ENCODE peak calls at places on chromosome 12, in five cellular contexts. Z, C, U, O and D are unnamed samples.

GRCh38 chr12:62267490-62267889 is 7.3 kb downstream of the USP15 start:
- DNase-seq in O (no peak), U (no peak), Z (no peak), C (no peak), D (no peak)

GRCh38 chr12:23888396-23889068 is 60.9 kb downstream of the SOX5 start:
- DNase-seq in U (no peak), C (no peak), Z (no peak), O (no peak), D (no peak)

GRCh38 chr12:63668028-63668799 is at the start of gene DPY19L2:
- DNase-seq in Z (peak), U (peak), O (peak), C (peak), D (peak)

GRCh38 chr12:98653866-98654493 is 8.9 kb downstream of the APAF1 start:
- DNase-seq in C (peak), U (no peak), Z (peak), O (no peak), D (peak)

GRCh38 chr12:32217354-32218310 is 111.0 kb downstream of the BICD1 start:
- DNase-seq in O (peak), U (no peak), Z (peak), C (peak), D (no peak)

GRCh38 chr12:51820721-51821422 is 27.6 kb downstream of the FIGNL2 start:
- DNase-seq in C (no peak), Z (peak), U (peak), O (no peak), D (peak)

GRCh38 chr12:3132636-3133409 is 55.6 kb downstream of the TSPAN9 start:
- DNase-seq in U (peak), C (peak), Z (peak), O (peak), D (no peak)

GRCh38 chr12:17304503-17305347 is 698.8 kb upstream of the LMO3 start:
- DNase-seq in O (no peak), U (no peak), C (peak), Z (no peak), D (no peak)

GRCh38 chr12:47604474-47604873 is 101.4 kb downstream of the RPAP3 start:
- DNase-seq in O (no peak), U (no peak), C (no peak), Z (peak), D (no peak)

GRCh38 chr12:57904848-57905811 is 36.2 kb upstream of the ATP23 start:
- DNase-seq in O (peak), U (peak), Z (peak), C (peak), D (peak)

GRCh38 chr12:749871-750270 is 2.5 kb upstream of the WNK1 start:
- DNase-seq in C (no peak), Z (no peak), U (no peak), O (no peak), D (no peak)

GRCh38 chr12:49519574-49519936 is 19.3 kb upstream of the KCNH3 start:
- DNase-seq in U (no peak), Z (no peak), O (no peak), C (no peak), D (no peak)

GRCh38 chr12:104792570-104792969 is 165.5 kb downstream of the SLC41A2 start:
- DNase-seq in U (no peak), C (peak), O (peak), Z (peak), D (no peak)

GRCh38 chr12:27424631-27425230 is 21.8 kb upstream of the SMCO2 start:
- DNase-seq in C (peak), U (no peak), O (peak), Z (peak), D (no peak)

GRCh38 chr12:64088431-64089349 is 133.4 kb downstream of the KICS2 start:
- DNase-seq in Z (peak), O (peak), U (peak), C (peak), D (no peak)

GRCh38 chr12:29671742-29672141 is 112.0 kb downstream of the TMTC1 start:
- DNase-seq in Z (no peak), U (no peak), O (no peak), C (no peak), D (no peak)

GRCh38 chr12:105470102-105470501 is 139.6 kb downstream of the C12orf75 start:
- DNase-seq in C (no peak), O (no peak), U (no peak), Z (no peak), D (no peak)

GRCh38 chr12:123801573-123802178 is 39.6 kb downstream of the DNAH10 start:
- DNase-seq in O (no peak), U (no peak), Z (peak), C (peak), D (peak)

GRCh38 chr12:47820631-47821345 is 1.1 kb upstream of the HDAC7 start:
- DNase-seq in U (peak), Z (peak), O (peak), C (peak), D (no peak)

GRCh38 chr12:6821674-6822433 is at the start of gene GPR162:
- DNase-seq in O (peak), Z (peak), U (peak), C (no peak), D (no peak)

GRCh38 chr12:47123730-47124129 is 44.0 kb upstream of the AMIGO2 start:
- DNase-seq in U (no peak), O (no peak), C (no peak), Z (no peak), D (no peak)

GRCh38 chr12:116773276-116773731 is 35.2 kb downstream of the RNFT2 start:
- DNase-seq in O (peak), C (peak), Z (no peak), U (no peak), D (no peak)
- TF ChIP-seq CTCF in O (no peak), C (peak), Z (peak), U (peak), D (no peak)

GRCh38 chr12:103771466-103771865 is 69.6 kb downstream of the NT5DC3 start:
- DNase-seq in U (no peak), Z (peak), O (peak), C (peak), D (no peak)
- TF ChIP-seq CTCF in U (peak), Z (peak), O (peak), C (peak), D (peak)

GRCh38 chr12:52975820-52976573 is 27.1 kb downstream of the KRT18 start:
- DNase-seq in Z (peak), C (peak), U (no peak), O (no peak), D (no peak)
- TF ChIP-seq CTCF in Z (peak), C (peak), U (no peak), O (no peak), D (no peak)

GRCh38 chr12:54021432-54022013 is 6.7 kb upstream of the HOXC6 start:
- DNase-seq in O (no peak), U (no peak), Z (no peak), C (no peak), D (peak)
- TF ChIP-seq CTCF in O (peak), U (no peak), Z (no peak), C (no peak), D (peak)

DNA sequence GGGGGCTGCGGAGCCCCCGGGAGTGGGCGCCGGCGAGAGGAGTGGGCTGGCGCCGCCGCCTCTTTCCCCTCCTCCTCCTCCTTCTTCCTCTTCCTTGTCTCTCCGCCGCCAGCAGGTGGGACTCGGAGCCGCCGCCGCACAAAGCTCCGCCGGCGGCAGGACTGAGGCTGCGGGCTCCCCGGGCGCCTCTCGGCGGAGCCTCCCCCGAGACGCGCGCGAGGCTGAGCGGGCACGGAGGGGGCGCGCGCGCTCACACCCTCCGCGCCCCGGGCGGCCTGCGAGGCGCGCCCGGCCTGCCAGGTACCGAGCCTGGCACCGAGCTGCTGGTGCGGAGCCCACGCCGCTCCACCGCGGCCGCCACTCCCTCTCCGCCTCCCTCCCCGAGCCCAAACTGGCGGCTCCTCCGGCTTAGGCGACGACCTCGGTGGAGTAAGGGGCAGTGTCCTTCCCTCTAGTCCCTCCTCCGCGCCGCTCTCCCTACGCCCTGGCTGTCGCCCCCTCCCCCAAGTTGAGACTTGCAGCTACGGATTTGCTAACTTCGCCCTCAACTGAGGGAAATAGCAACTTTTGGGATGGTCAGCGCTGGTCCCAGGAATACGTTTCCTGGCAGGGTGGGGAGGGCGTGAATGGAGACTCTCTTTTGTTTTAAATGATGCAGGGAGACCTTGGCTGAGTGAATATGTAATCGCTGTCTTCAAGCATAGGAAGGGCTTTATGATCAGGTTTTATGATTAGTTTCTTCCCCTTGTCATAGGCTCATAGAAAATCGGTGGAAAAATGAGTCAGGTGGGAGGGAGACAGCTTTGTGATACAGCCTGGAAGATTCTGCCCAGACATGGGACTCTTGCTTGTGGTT is 199.5 kb upstream of the CAND1 start:
- DNase-seq in Z (peak), C (no peak), O (peak), U (peak), D (peak)
- TF ChIP-seq CTCF in Z (no peak), C (no peak), O (peak), U (peak), D (no peak)

GRCh38 chr12:121383601-121384019 is 16.3 kb upstream of the RNF34 start:
- DNase-seq in Z (no peak), C (no peak), O (no peak), U (no peak), D (no peak)
- TF ChIP-seq CTCF in Z (peak), C (peak), O (no peak), U (no peak), D (no peak)

GRCh38 chr12:128672428-128672827 is 151.3 kb downstream of the SLC15A4 start:
- DNase-seq in U (no peak), Z (no peak), O (no peak), C (no peak), D (no peak)

GRCh38 chr12:128675576-128675975 is 148.2 kb downstream of the SLC15A4 start:
- DNase-seq in Z (no peak), C (no peak), U (no peak), O (no peak), D (no peak)

DNA sequence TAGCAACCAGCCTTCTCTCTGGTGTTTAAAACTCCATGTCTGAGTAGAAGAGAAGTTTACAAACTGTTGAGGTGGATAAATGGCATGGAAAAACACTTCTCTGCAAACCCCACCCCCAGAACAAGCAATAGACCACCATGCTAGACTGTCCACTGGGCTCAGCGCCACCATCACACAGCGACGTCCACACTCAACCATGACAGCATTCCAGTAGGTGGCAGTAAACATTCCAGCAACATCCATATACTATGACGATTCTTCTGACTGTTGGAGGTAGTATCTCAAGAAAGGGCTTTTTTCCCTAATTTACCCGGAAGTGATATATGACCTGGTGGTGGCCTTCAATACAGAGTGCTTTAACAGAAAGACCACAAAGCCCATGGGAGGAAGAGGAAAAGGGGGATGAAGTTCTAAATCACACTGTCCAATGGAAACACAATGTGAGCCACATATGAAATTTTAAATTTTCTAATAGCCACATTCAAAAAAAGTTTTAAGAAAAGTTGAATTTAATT is 152.2 kb downstream of the SLC15A4 start:
- DNase-seq in O (no peak), U (no peak), Z (no peak), C (no peak), D (no peak)
- TF ChIP-seq CTCF in O (no peak), U (no peak), Z (no peak), C (no peak), D (no peak)